ENCODE peak calls at places on chromosomes 1 and 21, in five cellular contexts. H, F, D, Q and P are unnamed samples.

GRCh38 chr1:70978623-70979022 is 69.0 kb downstream of the PTGER3 start:
- DNase-seq in H (no peak), F (no peak), D (no peak), Q (no peak), P (no peak)

GRCh38 chr1:221816899-221817298 is 75.0 kb upstream of the DUSP10 start:
- DNase-seq in H (peak), F (no peak), D (no peak), Q (peak), P (no peak)

GRCh38 chr1:10724052-10724494 is 72.4 kb downstream of the CASZ1 start:
- DNase-seq in H (peak), F (no peak), D (peak), Q (peak), P (peak)

GRCh38 chr1:201110616-201111015 is 1.6 kb downstream of the CACNA1S start:
- DNase-seq in H (no peak), F (no peak), D (no peak), Q (no peak), P (peak)

GRCh38 chr1:151059342-151060240 is at the start of gene CDC42SE1:
- DNase-seq in H (peak), F (peak), D (peak), Q (peak), P (peak)

GRCh38 chr1:40059960-40060337 is 19.4 kb downstream of the CAP1 start:
- DNase-seq in H (peak), F (no peak), D (no peak), Q (no peak), P (no peak)

GRCh38 chr1:110675060-110675791 is 486 bp upstream of the KCNA3 start:
- DNase-seq in H (no peak), F (no peak), D (no peak), Q (no peak), P (no peak)

GRCh38 chr1:155209373-155209721 is 852 bp downstream of the MTX1 start:
- DNase-seq in H (no peak), F (no peak), D (no peak), Q (no peak), P (no peak)

GRCh38 chr1:216793303-216793702 is 70.1 kb upstream of the ESRRG start:
- DNase-seq in H (no peak), F (no peak), D (no peak), Q (no peak), P (no peak)

GRCh38 chr1:172671591-172671990 is 12.7 kb downstream of the FASLG start:
- DNase-seq in H (peak), F (no peak), D (no peak), Q (peak), P (no peak)

GRCh38 chr1:34925730-34926129 is 3.7 kb downstream of the DLGAP3 start:
- DNase-seq in H (no peak), F (no peak), D (no peak), Q (no peak), P (no peak)

GRCh38 chr1:61083014-61083798 is 845 bp downstream of the NFIA start:
- DNase-seq in H (no peak), F (peak), D (no peak), Q (peak), P (no peak)

GRCh38 chr1:162033445-162033844 is 9.8 kb upstream of the OLFML2B start:
- DNase-seq in H (no peak), F (no peak), D (no peak), Q (no peak), P (peak)

GRCh38 chr1:170316270-170316669 is 170.5 kb downstream of the NTMT2 start:
- DNase-seq in H (no peak), F (no peak), D (no peak), Q (no peak), P (no peak)

GRCh38 chr1:19079983-19080472 is 123.6 kb upstream of the IFFO2 start:
- DNase-seq in H (no peak), F (no peak), D (no peak), Q (no peak), P (no peak)

GRCh38 chr1:152109998-152110294 is 5.3 kb downstream of the TCHH start:
- DNase-seq in H (peak), F (no peak), D (no peak), Q (no peak), P (no peak)

GRCh38 chr1:3880429-3881190 is 19.5 kb downstream of the C1orf174 start:
- DNase-seq in H (no peak), F (no peak), D (no peak), Q (no peak), P (no peak)

GRCh38 chr21:38306407-38306806 is 49.6 kb downstream of the KCNJ15 start:
- DNase-seq in H (peak), F (no peak), D (no peak), Q (peak), P (no peak)

GRCh38 chr1:207644852-207645631 is at the start of gene CR1L:
- DNase-seq in H (peak), F (peak), D (peak), Q (peak), P (peak)

GRCh38 chr21:22927469-22927868 is 1929.3 kb downstream of the NCAM2 start:
- DNase-seq in H (no peak), F (no peak), D (no peak), Q (no peak), P (no peak)